ENCODE peak calls at places on chromosome 14, in seven cellular contexts. One of them, this sample, is unnamed.

GRCh38 chr14:64680013-64680674 is 24.1 kb upstream of the PLEKHG3 start:
- DNase-seq in neuronal stem cell: no peak
- DNase-seq in T follicular helper cell: no peak
- DNase-seq in fibroblast of mammary gland: peak
- DNase-seq in tibial nerve: no peak
- DNase-seq in stomach: peak
- DNase-seq in SW480: peak
- DNase-seq in this sample: no peak

GRCh38 chr14:79369359-79370332 is 841.7 kb downstream of the DIO2 start:
- DNase-seq in stomach: no peak
- DNase-seq in T follicular helper cell: no peak
- DNase-seq in neuronal stem cell: no peak
- DNase-seq in SW480: no peak
- DNase-seq in fibroblast of mammary gland: peak
- DNase-seq in tibial nerve: no peak
- DNase-seq in this sample: no peak

GRCh38 chr14:58637040-58637390 is 747 bp upstream of the DACT1 start:
- DNase-seq in stomach: peak
- DNase-seq in tibial nerve: no peak
- DNase-seq in SW480: no peak
- DNase-seq in T follicular helper cell: no peak
- DNase-seq in fibroblast of mammary gland: peak
- DNase-seq in neuronal stem cell: no peak
- DNase-seq in this sample: no peak

GRCh38 chr14:75976838-75977237 is 5.0 kb downstream of the TGFB3 start:
- DNase-seq in tibial nerve: no peak
- DNase-seq in fibroblast of mammary gland: no peak
- DNase-seq in SW480: no peak
- DNase-seq in T follicular helper cell: no peak
- DNase-seq in neuronal stem cell: no peak
- DNase-seq in stomach: no peak
- DNase-seq in this sample: no peak

GRCh38 chr14:51094282-51094821 is 553 bp downstream of the TRIM9 start:
- DNase-seq in fibroblast of mammary gland: no peak
- DNase-seq in neuronal stem cell: peak
- DNase-seq in tibial nerve: no peak
- DNase-seq in T follicular helper cell: no peak
- DNase-seq in stomach: no peak
- DNase-seq in SW480: no peak
- DNase-seq in this sample: peak

GRCh38 chr14:41476526-41476925 is 130.2 kb upstream of the LRFN5 start:
- DNase-seq in tibial nerve: no peak
- DNase-seq in T follicular helper cell: no peak
- DNase-seq in neuronal stem cell: no peak
- DNase-seq in SW480: no peak
- DNase-seq in fibroblast of mammary gland: peak
- DNase-seq in stomach: no peak
- DNase-seq in this sample: no peak

GRCh38 chr14:50778757-50779483 is 52.0 kb downstream of the NIN start:
- DNase-seq in stomach: no peak
- DNase-seq in SW480: no peak
- DNase-seq in T follicular helper cell: no peak
- DNase-seq in tibial nerve: no peak
- DNase-seq in fibroblast of mammary gland: peak
- DNase-seq in neuronal stem cell: no peak
- DNase-seq in this sample: no peak

GRCh38 chr14:72738181-72738611 is 155.7 kb downstream of the DPF3 start:
- DNase-seq in fibroblast of mammary gland: peak
- DNase-seq in tibial nerve: no peak
- DNase-seq in stomach: peak
- DNase-seq in T follicular helper cell: no peak
- DNase-seq in neuronal stem cell: no peak
- DNase-seq in SW480: no peak
- DNase-seq in this sample: no peak

GRCh38 chr14:83255015-83255726 is 1721.5 kb upstream of the SEL1L start:
- DNase-seq in SW480: no peak
- DNase-seq in stomach: no peak
- DNase-seq in fibroblast of mammary gland: peak
- DNase-seq in T follicular helper cell: no peak
- DNase-seq in neuronal stem cell: no peak
- DNase-seq in tibial nerve: no peak
- DNase-seq in this sample: no peak

GRCh38 chr14:92519246-92520101 is 5.9 kb downstream of the RIN3 start:
- DNase-seq in SW480: no peak
- DNase-seq in T follicular helper cell: no peak
- DNase-seq in stomach: no peak
- DNase-seq in fibroblast of mammary gland: no peak
- DNase-seq in neuronal stem cell: no peak
- DNase-seq in tibial nerve: no peak
- DNase-seq in this sample: no peak

GRCh38 chr14:30005114-30005698 is 77.6 kb upstream of the PRKD1 start:
- DNase-seq in tibial nerve: no peak
- DNase-seq in neuronal stem cell: peak
- DNase-seq in T follicular helper cell: no peak
- DNase-seq in SW480: peak
- DNase-seq in fibroblast of mammary gland: peak
- DNase-seq in stomach: no peak
- DNase-seq in this sample: peak

GRCh38 chr14:91041450-91041849 is 19.0 kb downstream of the RPS6KA5 start:
- DNase-seq in SW480: no peak
- DNase-seq in T follicular helper cell: no peak
- DNase-seq in neuronal stem cell: no peak
- DNase-seq in stomach: no peak
- DNase-seq in tibial nerve: no peak
- DNase-seq in fibroblast of mammary gland: no peak
- DNase-seq in this sample: no peak

GRCh38 chr14:103748539-103748867 is 32.9 kb downstream of the ZFYVE21 start:
- DNase-seq in neuronal stem cell: no peak
- DNase-seq in stomach: peak
- DNase-seq in tibial nerve: no peak
- DNase-seq in T follicular helper cell: no peak
- DNase-seq in fibroblast of mammary gland: no peak
- DNase-seq in SW480: no peak
- DNase-seq in this sample: no peak

GRCh38 chr14:74660167-74660566 is 48.1 kb upstream of the LTBP2 start:
- DNase-seq in SW480: no peak
- DNase-seq in neuronal stem cell: no peak
- DNase-seq in stomach: no peak
- DNase-seq in tibial nerve: no peak
- DNase-seq in fibroblast of mammary gland: no peak
- DNase-seq in T follicular helper cell: no peak
- DNase-seq in this sample: no peak

GRCh38 chr14:22506778-22507351 is 82.2 kb downstream of the DAD1 start:
- DNase-seq in T follicular helper cell: no peak
- DNase-seq in neuronal stem cell: no peak
- DNase-seq in stomach: no peak
- DNase-seq in tibial nerve: no peak
- DNase-seq in SW480: no peak
- DNase-seq in fibroblast of mammary gland: no peak
- DNase-seq in this sample: no peak

GRCh38 chr14:101025131-101025530 is 121.6 kb upstream of the RTL1 start:
- DNase-seq in T follicular helper cell: no peak
- DNase-seq in fibroblast of mammary gland: no peak
- DNase-seq in tibial nerve: peak
- DNase-seq in SW480: no peak
- DNase-seq in stomach: no peak
- DNase-seq in neuronal stem cell: no peak
- DNase-seq in this sample: no peak

GRCh38 chr14:81818271-81818670 is 284.6 kb upstream of the SEL1L start:
- DNase-seq in T follicular helper cell: no peak
- DNase-seq in stomach: no peak
- DNase-seq in SW480: no peak
- DNase-seq in neuronal stem cell: peak
- DNase-seq in tibial nerve: no peak
- DNase-seq in fibroblast of mammary gland: no peak
- DNase-seq in this sample: no peak

GRCh38 chr14:89352976-89353817 is 63.8 kb downstream of the FOXN3 start:
- DNase-seq in fibroblast of mammary gland: no peak
- DNase-seq in tibial nerve: no peak
- DNase-seq in SW480: no peak
- DNase-seq in stomach: no peak
- DNase-seq in T follicular helper cell: no peak
- DNase-seq in neuronal stem cell: no peak
- DNase-seq in this sample: no peak

GRCh38 chr14:22551597-22551982 is 37.4 kb downstream of the DAD1 start:
- DNase-seq in T follicular helper cell: no peak
- DNase-seq in tibial nerve: no peak
- DNase-seq in fibroblast of mammary gland: no peak
- DNase-seq in stomach: no peak
- DNase-seq in SW480: no peak
- DNase-seq in neuronal stem cell: no peak
- DNase-seq in this sample: no peak

GRCh38 chr14:96030136-96030760 is 8.9 kb upstream of the C14orf132 start:
- DNase-seq in neuronal stem cell: no peak
- DNase-seq in fibroblast of mammary gland: no peak
- DNase-seq in SW480: no peak
- DNase-seq in tibial nerve: no peak
- DNase-seq in T follicular helper cell: no peak
- DNase-seq in stomach: no peak
- DNase-seq in this sample: no peak

GRCh38 chr14:75561013-75561432 is 17.4 kb upstream of the FLVCR2 start:
- DNase-seq in stomach: peak
- DNase-seq in neuronal stem cell: peak
- DNase-seq in T follicular helper cell: peak
- DNase-seq in fibroblast of mammary gland: peak
- DNase-seq in tibial nerve: peak
- DNase-seq in SW480: peak
- DNase-seq in this sample: peak

GRCh38 chr14:75978249-75978731 is 3.5 kb downstream of the TGFB3 start:
- DNase-seq in stomach: peak
- DNase-seq in fibroblast of mammary gland: no peak
- DNase-seq in tibial nerve: no peak
- DNase-seq in T follicular helper cell: peak
- DNase-seq in SW480: no peak
- DNase-seq in neuronal stem cell: no peak
- DNase-seq in this sample: no peak

GRCh38 chr14:61839452-61839851 is 77.2 kb downstream of the SNAPC1 start:
- DNase-seq in T follicular helper cell: no peak
- DNase-seq in tibial nerve: no peak
- DNase-seq in SW480: no peak
- DNase-seq in neuronal stem cell: no peak
- DNase-seq in fibroblast of mammary gland: peak
- DNase-seq in stomach: no peak
- DNase-seq in this sample: no peak

GRCh38 chr14:105317546-105317945 is 3.0 kb downstream of the PACS2 start:
- DNase-seq in stomach: no peak
- DNase-seq in T follicular helper cell: no peak
- DNase-seq in neuronal stem cell: no peak
- DNase-seq in SW480: no peak
- DNase-seq in tibial nerve: no peak
- DNase-seq in fibroblast of mammary gland: peak
- DNase-seq in this sample: no peak

This sample was measured in endothelial cell.